ENCODE peak calls at places on chromosomes 11 and 22, in five cellular contexts. I is body of pancreas, C is thoracic aorta, M is stomach, U is dorsolateral prefrontal cortex. K is an unnamed sample.

GRCh38 chr11:118342503-118343161 is at the start of gene CD3D:
- DNase-seq in I (no peak), C (no peak), M (no peak), U (no peak), K (no peak)

GRCh38 chr11:119352857-119353260 is 6.4 kb upstream of the MFRP start:
- DNase-seq in I (peak; percentile 91), C (no peak), M (peak; percentile 70), U (no peak), K (peak; percentile 91)

GRCh38 chr11:1200611-1201191 is 22.2 kb upstream of the MUC5B start:
- DNase-seq in I (no peak), C (no peak), M (peak; percentile 25), U (peak; percentile 35), K (no peak)

GRCh38 chr11:126790550-126790981 is 210.0 kb downstream of the KIRREL3 start:
- DNase-seq in I (no peak), C (no peak), M (no peak), U (peak; percentile 74), K (no peak)

GRCh38 chr22:44597616-44598015 is 99.6 kb upstream of the RTL6 start:
- DNase-seq in I (peak; percentile 63), C (no peak), M (no peak), U (peak; percentile 74), K (no peak)

GRCh38 chr11:20672575-20672974 is 3.2 kb downstream of the NELL1 start:
- DNase-seq in I (no peak), C (no peak), M (no peak), U (no peak), K (no peak)

GRCh38 chr11:71103266-71103665 is 149.1 kb downstream of the SHANK2 start:
- DNase-seq in I (peak; percentile 66), C (no peak), M (peak; percentile 82), U (no peak), K (no peak)

GRCh38 chr22:22741843-22742242 is 97.4 kb downstream of the GGTLC2 start:
- DNase-seq in I (no peak), C (no peak), M (no peak), U (no peak), K (no peak)

GRCh38 chr11:96237759-96238158 is 105.2 kb downstream of the MAML2 start:
- DNase-seq in I (no peak), C (no peak), M (no peak), U (no peak), K (no peak)

GRCh38 chr11:86952221-86952875 is 2.8 kb downstream of the FZD4 start:
- DNase-seq in I (no peak), C (no peak), M (no peak), U (no peak), K (no peak)
- H3K27ac ChIP-seq in I (no peak overlapping the region), C (peak overlapping the region; percentile 86), M (peak overlapping the region; percentile 93), U (no peak overlapping the region), K (no peak overlapping the region)

DNA sequence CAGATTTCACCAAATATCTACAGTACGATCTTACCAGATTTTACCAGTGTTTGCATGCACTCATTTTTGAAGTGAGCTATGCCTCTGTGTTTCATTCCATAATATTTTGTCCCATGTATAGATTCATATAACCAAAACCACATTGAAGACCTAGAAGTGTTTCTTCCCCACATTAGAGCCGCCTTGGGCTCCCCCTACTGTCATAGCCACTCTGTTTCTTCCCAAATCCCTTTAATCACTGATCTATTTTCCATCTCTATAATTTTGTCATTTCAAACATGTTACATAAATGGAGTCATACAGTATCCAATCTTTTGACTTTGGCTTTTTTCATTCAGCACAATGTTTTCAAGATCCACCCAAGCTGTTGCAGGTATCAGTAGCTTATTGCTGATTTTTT is 12.7 kb downstream of the MRGPRX3 start:
- DNase-seq in I (no peak), C (no peak), M (no peak), U (no peak), K (no peak)
- TF ChIP-seq CTCF in I (no peak), C (no peak), M (no peak), U (no peak), K (no peak)

GRCh38 chr11:14075679-14076078 is 113.2 kb downstream of the SPON1 start:
- DNase-seq in I (no peak), C (no peak), M (no peak), U (no peak), K (no peak)

GRCh38 chr11:14070866-14071265 is 108.3 kb downstream of the SPON1 start:
- DNase-seq in I (no peak), C (no peak), M (no peak), U (no peak), K (no peak)

GRCh38 chr11:14073821-14074529 is 111.5 kb downstream of the SPON1 start:
- DNase-seq in I (peak; percentile 32), C (no peak), M (no peak), U (no peak), K (no peak)

GRCh38 chr11:14078941-14079522 is 116.5 kb downstream of the SPON1 start:
- DNase-seq in I (no peak), C (no peak), M (no peak), U (no peak), K (no peak)

GRCh38 chr11:14075118-14075601 is 112.6 kb downstream of the SPON1 start:
- DNase-seq in I (no peak), C (no peak), M (no peak), U (no peak), K (no peak)
- H3K27ac ChIP-seq in I (no peak overlapping the region), C (no peak overlapping the region), M (no peak overlapping the region), U (no peak overlapping the region), K (no peak overlapping the region)

GRCh38 chr11:34890089-34890488 is 26.1 kb downstream of the APIP start:
- DNase-seq in I (no peak), C (no peak), M (no peak), U (no peak), K (no peak)
- TF ChIP-seq CTCF in I (peak; percentile 15), C (no peak), M (no peak), U (peak; percentile 20), K (no peak)

DNA sequence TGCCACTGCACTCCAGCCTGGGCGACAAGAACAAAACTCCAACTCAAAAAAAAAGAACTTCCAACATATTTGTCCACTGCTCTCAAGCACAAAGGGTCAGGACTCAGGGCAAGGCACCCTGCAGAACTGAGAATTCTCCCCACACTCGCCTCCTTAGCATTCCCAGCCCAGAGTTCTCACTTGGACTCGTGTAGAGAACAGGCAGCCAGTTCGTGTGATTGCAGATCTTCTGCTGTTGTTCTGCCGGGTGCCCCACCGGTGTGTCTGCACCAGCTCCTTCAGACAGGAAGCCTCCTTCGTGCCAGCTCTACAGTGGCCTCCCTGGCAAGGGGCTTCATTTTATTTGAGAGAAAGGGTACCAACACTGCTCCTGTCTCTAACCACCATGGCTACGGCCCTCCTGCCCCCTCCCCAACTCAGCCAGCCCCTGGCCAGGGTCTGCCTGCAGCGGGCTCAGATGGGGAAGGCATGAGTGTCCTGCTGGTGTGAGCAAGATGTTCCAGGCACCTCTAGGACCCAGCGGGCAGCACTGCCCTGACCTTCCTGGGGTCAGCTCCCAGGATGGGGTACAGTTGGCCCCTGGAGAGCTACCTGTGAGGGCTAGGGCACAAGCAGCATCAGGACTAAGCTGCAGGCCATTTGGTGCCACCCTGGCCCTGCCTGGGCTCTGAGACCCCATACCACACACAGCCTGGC is 19.5 kb upstream of the SCGB1A1 start:
- DNase-seq in I (no peak), C (no peak), M (no peak), U (no peak), K (peak; percentile 64)
- H3K27ac ChIP-seq in I (no peak overlapping the region), C (peak overlapping the region; percentile 80), M (peak overlapping the region; percentile 80), U (no peak overlapping the region), K (peak overlapping the region; percentile 33)

GRCh38 chr22:50169774-50170341 is 673 bp upstream of the PANX2 start:
- DNase-seq in I (peak; percentile 43), C (no peak), M (peak; percentile 59), U (no peak), K (no peak)
- TF ChIP-seq CTCF in I (no peak), C (no peak), M (no peak), U (no peak), K (no peak)

GRCh38 chr11:12165237-12165875 is 55.0 kb downstream of the MICAL2 start:
- DNase-seq in I (no peak), C (no peak), M (no peak), U (no peak), K (no peak)

GRCh38 chr11:12161603-12162350 is 51.4 kb downstream of the MICAL2 start:
- DNase-seq in I (no peak), C (no peak), M (no peak), U (no peak), K (no peak)

GRCh38 chr11:12162652-12163051 is 52.3 kb downstream of the MICAL2 start:
- DNase-seq in I (no peak), C (no peak), M (no peak), U (no peak), K (no peak)

GRCh38 chr11:12164061-12165014 is 53.9 kb downstream of the MICAL2 start:
- DNase-seq in I (no peak), C (no peak), M (no peak), U (no peak), K (peak; percentile 71)

DNA sequence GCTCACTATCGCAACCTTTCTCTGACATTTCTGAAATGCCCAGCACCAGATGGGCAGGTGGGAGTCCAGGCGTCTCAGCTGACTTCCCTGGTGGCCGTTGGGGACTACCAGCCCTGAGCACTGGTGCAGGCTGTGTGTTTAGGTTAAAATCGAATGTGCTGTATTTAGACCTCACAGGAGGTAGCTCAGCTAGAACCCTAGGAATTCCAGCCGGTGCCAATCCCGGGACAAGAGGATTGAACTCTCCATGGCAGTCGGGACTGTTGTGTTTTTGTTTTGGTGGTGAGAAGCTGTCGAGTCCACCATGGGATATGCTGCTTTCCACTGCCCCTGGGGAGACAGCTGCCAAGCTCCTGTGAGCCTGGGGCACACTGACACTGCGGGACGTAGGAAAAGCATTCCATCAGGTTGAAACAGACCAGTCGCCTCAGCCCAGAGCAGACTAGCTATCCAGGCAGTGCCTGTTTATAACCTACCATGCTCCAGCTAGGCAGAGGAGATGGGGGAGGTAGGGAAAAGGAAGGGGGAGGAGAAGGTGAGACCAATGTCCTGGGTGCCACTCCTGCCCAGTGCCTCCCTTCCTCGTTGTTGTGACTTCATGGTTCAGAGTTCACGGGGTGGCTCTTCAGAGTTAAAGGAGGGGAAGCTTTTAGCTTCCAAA is 52.9 kb downstream of the MICAL2 start:
- DNase-seq in I (no peak), C (peak; percentile 51), M (no peak), U (no peak), K (no peak)
- H3K27ac ChIP-seq in I (no peak overlapping the region), C (peak overlapping the region; percentile 98), M (peak overlapping the region; percentile 85), U (peak overlapping the region; percentile 12), K (peak overlapping the region; percentile 89)

K was measured in testis.